ENCODE peak calls at places on chromosomes 7 and 10, in six cellular contexts. L, Z, G, W, X and A are unnamed samples.

GRCh38 chr10:116728526-116729096 is 13.8 kb downstream of the HSPA12A start:
- DNase-seq in X (no peak), W (no peak), L (no peak), G (no peak), Z (peak), A (no peak)

GRCh38 chr10:33487014-33487776 is 152.7 kb upstream of the NRP1 start:
- DNase-seq in L (no peak), X (no peak), G (no peak), Z (peak), W (no peak), A (no peak)

GRCh38 chr10:75422913-75423312 is 8.5 kb upstream of the LRMDA start:
- DNase-seq in Z (no peak), X (no peak), G (no peak), W (no peak), L (no peak), A (no peak)

GRCh38 chr10:34666008-34666700 is 148.9 kb downstream of the PARD3 start:
- DNase-seq in G (no peak), Z (peak), L (peak), W (peak), X (no peak), A (no peak)

GRCh38 chr7:155652156-155653124 is 8.0 kb downstream of the RBM33 start:
- DNase-seq in G (no peak), X (no peak), W (no peak), Z (no peak), L (peak), A (no peak)

GRCh38 chr7:141698247-141699015 is 3.5 kb downstream of the DENND11 start:
- DNase-seq in G (no peak), L (no peak), W (no peak), Z (no peak), X (no peak), A (no peak)

GRCh38 chr10:110458583-110458920 is 39.2 kb upstream of the DUSP5 start:
- DNase-seq in W (no peak), Z (peak), G (no peak), L (no peak), X (no peak), A (no peak)

GRCh38 chr10:70440296-70441160 is 953 bp downstream of the NODAL start:
- DNase-seq in G (no peak), L (no peak), W (no peak), X (peak), Z (no peak), A (no peak)

GRCh38 chr7:87497482-87497881 is 22.0 kb upstream of the ABCB4 start:
- DNase-seq in G (no peak), L (no peak), W (no peak), Z (no peak), X (no peak), A (no peak)

GRCh38 chr10:91557540-91558231 is 75.2 kb downstream of the PPP1R3C start:
- DNase-seq in W (no peak), Z (no peak), L (no peak), X (no peak), G (no peak), A (no peak)

GRCh38 chr7:146115665-146116451 is 743 bp upstream of the CNTNAP2 start:
- DNase-seq in G (no peak), L (peak), X (peak), W (peak), Z (peak), A (no peak)

GRCh38 chr7:106774768-106775551 is 90.1 kb upstream of the PIK3CG start:
- DNase-seq in G (no peak), L (no peak), Z (peak), X (no peak), W (no peak), A (no peak)

GRCh38 chr10:132939957-132940790 is 2.2 kb downstream of the CFAP46 start:
- DNase-seq in W (peak), G (no peak), Z (peak), X (peak), L (peak), A (no peak)

GRCh38 chr7:24825931-24826661 is 68.8 kb upstream of the GSDME start:
- DNase-seq in W (no peak), X (no peak), Z (peak), G (no peak), L (no peak), A (no peak)

GRCh38 chr10:21336476-21337170 is 188.9 kb downstream of the SKIDA1 start:
- DNase-seq in G (no peak), W (peak), L (no peak), Z (peak), X (peak), A (no peak)

GRCh38 chr10:62735464-62736188 is 68.9 kb upstream of the ADO start:
- DNase-seq in G (no peak), X (no peak), Z (peak), W (no peak), L (peak), A (no peak)

GRCh38 chr10:76086571-76087260 is 655.3 kb downstream of the LRMDA start:
- DNase-seq in G (no peak), L (no peak), Z (peak), W (peak), X (peak), A (no peak)

GRCh38 chr7:159023216-159023615 is 121.5 kb downstream of the VIPR2 start:
- DNase-seq in G (no peak), W (no peak), Z (no peak), X (peak), L (no peak), A (no peak)

GRCh38 chr10:96292971-96293909 is 11.0 kb upstream of the DNTT start:
- DNase-seq in W (no peak), G (peak), Z (peak), L (peak), X (no peak), A (no peak)

GRCh38 chr10:34262965-34263364 is 552.1 kb downstream of the PARD3 start:
- DNase-seq in W (no peak), G (no peak), L (no peak), X (no peak), Z (peak), A (no peak)

GRCh38 chr10:49502358-49502757 is 36.6 kb downstream of the ERCC6 start:
- DNase-seq in W (no peak), L (no peak), Z (peak), X (no peak), G (no peak), A (no peak)

GRCh38 chr7:108285018-108285368 is 154.8 kb upstream of the LAMB4 start:
- DNase-seq in L (no peak), G (no peak), X (no peak), W (no peak), Z (no peak), A (no peak)

GRCh38 chr10:91007656-91008055 is 86.8 kb upstream of the ANKRD1 start:
- DNase-seq in L (no peak), X (no peak), G (no peak), W (no peak), Z (no peak), A (no peak)

GRCh38 chr10:101774589-101775272 is 1.2 kb downstream of the FGF8 start:
- DNase-seq in X (peak), L (no peak), Z (no peak), W (no peak), G (no peak), A (no peak)

GRCh38 chr10:6406220-6407033 is 173.6 kb downstream of the PRKCQ start:
- DNase-seq in L (peak), Z (peak), W (no peak), X (no peak), G (no peak), A (no peak)

GRCh38 chr10:114246679-114247305 is 7.7 kb downstream of the VWA2 start:
- DNase-seq in L (no peak), X (no peak), Z (no peak), G (no peak), W (no peak), A (no peak)

GRCh38 chr10:86372785-86373239 is 6.2 kb upstream of the GRID1 start:
- DNase-seq in X (no peak), Z (no peak), W (no peak), G (no peak), L (no peak), A (no peak)

GRCh38 chr10:11301571-11302111 is 284.0 kb downstream of the CELF2 start:
- DNase-seq in L (no peak), X (peak), Z (no peak), G (no peak), W (no peak), A (no peak)

GRCh38 chr7:94655562-94655883 is 410 bp downstream of the SGCE start:
- DNase-seq in G (no peak), X (peak), Z (peak), W (peak), L (no peak), A (no peak)

GRCh38 chr7:140604760-140605159 is 35.9 kb downstream of the DENND2A start:
- DNase-seq in X (no peak), Z (no peak), G (no peak), L (no peak), W (no peak), A (no peak)

DNA sequence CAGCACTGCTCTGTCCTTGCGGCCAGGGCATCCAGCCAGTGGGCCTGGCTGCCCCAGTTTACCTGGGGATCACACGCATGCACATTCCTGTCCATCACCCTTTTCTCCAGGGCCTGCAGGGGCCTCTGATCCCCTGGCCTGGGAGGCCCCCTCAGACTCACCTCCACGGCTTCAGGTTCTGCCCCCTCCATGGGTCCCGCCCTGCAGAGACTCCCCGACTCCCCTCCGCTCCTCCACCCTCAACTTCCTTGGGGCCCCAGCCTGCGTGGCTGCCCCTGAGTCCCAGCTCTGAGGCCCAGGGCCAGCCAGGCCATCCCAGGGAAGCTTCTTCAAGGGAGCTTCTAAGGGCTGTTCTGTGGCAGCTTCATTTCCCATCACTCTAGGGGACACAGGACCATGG is 324.1 kb downstream of the TCERG1L start:
- DNase-seq in L (no peak), X (no peak), W (no peak), G (no peak), Z (no peak), A (no peak)
- TF ChIP-seq CTCF in L (no peak), X (no peak), W (no peak), G (no peak), Z (no peak), A (no peak)

GRCh38 chr7:83791737-83792136 is 142.8 kb upstream of the SEMA3E start:
- DNase-seq in G (no peak), Z (no peak), L (no peak), W (no peak), X (no peak), A (no peak)

GRCh38 chr7:83782628-83783027 is 133.7 kb upstream of the SEMA3E start:
- DNase-seq in L (no peak), X (no peak), W (no peak), G (no peak), Z (no peak), A (no peak)

GRCh38 chr7:83786858-83787257 is 137.9 kb upstream of the SEMA3E start:
- DNase-seq in W (no peak), G (no peak), Z (no peak), L (no peak), X (no peak), A (no peak)
- TF ChIP-seq CTCF in W (no peak), G (no peak), Z (no peak), L (no peak), X (no peak), A (no peak)

DNA sequence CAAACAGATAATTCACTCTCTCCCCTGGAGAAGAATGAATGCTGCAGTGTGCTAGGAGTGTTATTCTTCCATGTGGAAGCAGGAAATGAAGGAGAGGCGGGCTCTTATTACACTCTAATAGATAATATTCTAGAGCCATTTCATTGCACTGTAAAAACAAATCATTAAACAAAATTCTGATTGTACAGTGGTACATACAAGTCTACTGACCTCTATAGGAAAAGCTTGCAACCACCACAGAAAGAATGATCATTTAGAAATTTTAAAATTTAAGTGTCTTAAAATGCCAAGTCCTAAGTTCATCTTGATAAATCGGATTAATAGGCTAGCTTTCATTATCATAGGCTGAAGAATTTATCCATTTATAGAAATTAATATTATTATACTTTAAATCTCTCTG is 960.3 kb upstream of the LRRN3 start:
- DNase-seq in X (no peak), W (no peak), Z (no peak), L (no peak), G (no peak), A (no peak)
- TF ChIP-seq CTCF in X (no peak), W (peak), Z (no peak), L (peak), G (no peak), A (peak)

GRCh38 chr7:29623976-29624375 is 60.3 kb downstream of the PRR15 start:
- DNase-seq in X (no peak), W (no peak), L (no peak), G (no peak), Z (no peak), A (no peak)

GRCh38 chr7:29619111-29619510 is 55.5 kb downstream of the PRR15 start:
- DNase-seq in W (no peak), Z (no peak), G (no peak), L (no peak), X (no peak), A (no peak)

GRCh38 chr7:29620531-29620930 is 56.9 kb downstream of the PRR15 start:
- DNase-seq in X (no peak), W (no peak), Z (no peak), L (no peak), G (no peak), A (no peak)

GRCh38 chr7:29619848-29620247 is 56.2 kb downstream of the PRR15 start:
- DNase-seq in G (no peak), W (no peak), Z (no peak), L (no peak), X (no peak), A (no peak)

GRCh38 chr7:29622335-29623265 is 59.0 kb downstream of the PRR15 start:
- DNase-seq in Z (peak), G (no peak), W (no peak), X (no peak), L (no peak), A (no peak)
- TF ChIP-seq CTCF in Z (no peak), G (no peak), W (no peak), X (no peak), L (no peak), A (no peak)

GRCh38 chr7:72476608-72477305 is 64.6 kb upstream of the CALN1 start:
- DNase-seq in W (no peak), L (no peak), G (no peak), Z (no peak), X (no peak), A (no peak)
- TF ChIP-seq CTCF in W (peak), L (peak), G (no peak), Z (no peak), X (no peak), A (no peak)

DNA sequence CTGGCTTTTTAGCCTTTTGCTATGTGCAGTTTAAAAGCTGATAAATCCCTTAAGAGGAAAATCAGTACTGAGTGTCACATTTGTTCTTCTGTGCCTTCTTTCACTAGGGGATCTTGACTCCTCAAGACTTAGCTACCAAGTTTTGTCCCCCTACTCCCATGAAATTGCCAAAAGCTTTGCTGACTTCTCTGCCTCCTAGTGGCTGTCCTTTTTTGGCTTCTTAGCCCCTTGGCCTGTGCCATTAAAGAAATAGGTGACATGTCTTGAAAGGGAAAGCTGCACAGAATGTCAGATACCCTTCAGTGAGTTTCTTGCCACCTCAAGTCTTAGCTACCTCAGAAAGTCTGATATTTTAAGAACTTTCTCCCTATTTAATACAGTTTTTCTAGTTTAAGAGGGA is 10.5 kb downstream of the MKLN1 start:
- DNase-seq in W (no peak), X (no peak), G (no peak), L (no peak), Z (no peak), A (no peak)
- TF ChIP-seq CTCF in W (peak), X (no peak), G (no peak), L (peak), Z (no peak), A (no peak)